ENCODE peak calls at places on chromosomes 6 and 20, in six cellular contexts. R, C, L, W, X and J are unnamed samples.

GRCh38 chr20:20399705-20400104 is 31.8 kb downstream of the INSM1 start:
- DNase-seq in L (no peak), C (no peak), W (no peak), X (no peak), R (no peak), J (no peak)

GRCh38 chr6:152233547-152234320 is 403.4 kb downstream of the SYNE1 start:
- DNase-seq in X (no peak), W (no peak), R (no peak), C (no peak), L (no peak), J (no peak)

GRCh38 chr6:75290558-75290957 is 6.0 kb upstream of the TMEM30A start:
- DNase-seq in C (no peak), R (no peak), L (no peak), W (peak), X (no peak), J (no peak)

GRCh38 chr6:65819152-65819551 is 112.1 kb upstream of the EYS start:
- DNase-seq in W (no peak), L (peak), X (no peak), C (no peak), R (no peak), J (no peak)

GRCh38 chr6:125169058-125169457 is 15.5 kb downstream of the TPD52L1 start:
- DNase-seq in X (no peak), L (no peak), C (peak), R (no peak), W (no peak), J (no peak)

GRCh38 chr20:17749979-17750721 is 50.4 kb downstream of the BANF2 start:
- DNase-seq in L (no peak), C (peak), X (peak), R (peak), W (no peak), J (no peak)

GRCh38 chr6:30037182-30037788 is 23.8 kb upstream of the POLR1H start:
- DNase-seq in R (no peak), W (peak), C (peak), L (peak), X (no peak), J (no peak)

GRCh38 chr6:104784884-104785283 is 74.8 kb downstream of the HACE1 start:
- DNase-seq in L (no peak), X (no peak), W (peak), C (peak), R (no peak), J (no peak)

GRCh38 chr20:20820104-20820503 is 107.7 kb upstream of the RALGAPA2 start:
- DNase-seq in X (no peak), L (peak), W (peak), R (no peak), C (no peak), J (peak)

GRCh38 chr6:92586236-92586977 is 833.0 kb downstream of the EPHA7 start:
- DNase-seq in W (no peak), X (no peak), R (no peak), C (no peak), L (no peak), J (no peak)

GRCh38 chr6:85675030-85675819 is 32.5 kb upstream of the SYNCRIP start:
- DNase-seq in X (no peak), R (no peak), L (peak), C (peak), W (no peak), J (peak)

GRCh38 chr6:44715188-44715587 is 327.7 kb downstream of the CDC5L start:
- DNase-seq in L (no peak), C (no peak), W (peak), R (no peak), X (no peak), J (no peak)

GRCh38 chr6:164048840-164049239 is 634.3 kb downstream of the QKI start:
- DNase-seq in L (peak), W (no peak), R (no peak), C (no peak), X (no peak), J (no peak)

GRCh38 chr6:43812850-43813584 is 43.0 kb downstream of the VEGFA start:
- DNase-seq in C (no peak), X (peak), R (no peak), L (no peak), W (no peak), J (no peak)

GRCh38 chr6:43695078-43695966 is 7.7 kb upstream of the MRPS18A start:
- DNase-seq in R (no peak), X (peak), L (peak), C (no peak), W (no peak), J (peak)

GRCh38 chr6:149032599-149033405 is 284.7 kb upstream of the TAB2 start:
- DNase-seq in W (peak), X (no peak), C (peak), R (peak), L (peak), J (no peak)

GRCh38 chr6:168699631-168700315 is 258.8 kb downstream of the SMOC2 start:
- DNase-seq in W (peak), L (no peak), X (no peak), R (peak), C (peak), J (no peak)

GRCh38 chr6:24666097-24666615 is 543 bp downstream of the TDP2 start:
- DNase-seq in L (peak), C (no peak), W (peak), R (peak), X (peak), J (no peak)

GRCh38 chr6:3011592-3011991 is 11.9 kb downstream of the NQO2 start:
- DNase-seq in R (no peak), L (no peak), W (no peak), C (no peak), X (no peak), J (no peak)

GRCh38 chr6:157097255-157097936 is 225.9 kb downstream of the TMEM242 start:
- DNase-seq in C (no peak), L (no peak), W (no peak), R (no peak), X (no peak), J (no peak)

GRCh38 chr20:34713194-34713943 is 9.2 kb downstream of the TP53INP2 start:
- DNase-seq in X (no peak), W (peak), R (no peak), C (peak), L (peak), J (no peak)

GRCh38 chr20:51217347-51218045 is 194.6 kb upstream of the KCNG1 start:
- DNase-seq in X (no peak), C (no peak), L (no peak), R (no peak), W (no peak), J (no peak)

GRCh38 chr20:2387180-2387577 is 6.5 kb downstream of the TGM6 start:
- DNase-seq in C (peak), R (no peak), W (peak), X (no peak), L (peak), J (peak)

GRCh38 chr6:52675372-52675771 is 4.5 kb downstream of the TMEM14A start:
- DNase-seq in R (no peak), X (no peak), L (no peak), C (no peak), W (no peak), J (peak)

GRCh38 chr6:152636675-152637421 is at the start of gene SYNE1:
- DNase-seq in X (peak), L (no peak), R (peak), W (peak), C (peak), J (peak)

GRCh38 chr6:111399600-111399999 is 83.4 kb downstream of the REV3L start:
- DNase-seq in L (no peak), X (no peak), R (no peak), C (no peak), W (no peak), J (no peak)

GRCh38 chr6:55632953-55633352 is 54.0 kb upstream of the HMGCLL1 start:
- DNase-seq in X (no peak), R (no peak), L (peak), W (no peak), C (no peak), J (no peak)

GRCh38 chr6:36461646-36462045 is 18.8 kb downstream of the KCTD20 start:
- DNase-seq in C (no peak), X (no peak), L (no peak), W (no peak), R (no peak), J (no peak)

GRCh38 chr20:3046677-3047462 is 1.0 kb downstream of the MRPS26 start:
- DNase-seq in R (no peak), C (peak), W (no peak), L (peak), X (peak), J (peak)

GRCh38 chr6:13284646-13285045 is 43.7 kb downstream of the TBC1D7 start:
- DNase-seq in L (no peak), W (no peak), X (no peak), C (no peak), R (no peak), J (no peak)

GRCh38 chr6:53514677-53515076 is 30.2 kb downstream of the GCLC start:
- DNase-seq in C (no peak), X (no peak), W (no peak), R (no peak), L (no peak), J (no peak)

GRCh38 chr20:32157611-32158010 is 48.1 kb downstream of the TM9SF4 start:
- DNase-seq in R (no peak), W (no peak), C (no peak), L (no peak), X (no peak), J (no peak)

GRCh38 chr6:74645108-74645849 is 560.6 kb downstream of the COL12A1 start:
- DNase-seq in R (no peak), X (no peak), C (no peak), L (peak), W (no peak), J (peak)

GRCh38 chr6:43814865-43815264 is 44.9 kb downstream of the VEGFA start:
- DNase-seq in L (no peak), X (no peak), C (no peak), R (no peak), W (no peak), J (no peak)

GRCh38 chr20:48723308-48724264 is 104.2 kb downstream of the PREX1 start:
- DNase-seq in L (no peak), X (peak), R (no peak), W (no peak), C (no peak), J (no peak)

GRCh38 chr20:49325981-49326380 is 48.1 kb upstream of the ZNFX1 start:
- DNase-seq in W (no peak), C (peak), X (no peak), L (no peak), R (no peak), J (no peak)

GRCh38 chr20:25510202-25510601 is 75.1 kb downstream of the NINL start:
- DNase-seq in R (no peak), L (no peak), X (no peak), C (no peak), W (no peak), J (no peak)

GRCh38 chr6:89260832-89261231 is 43.7 kb upstream of the GABRR1 start:
- DNase-seq in C (no peak), R (no peak), X (no peak), L (no peak), W (peak), J (no peak)

GRCh38 chr20:52004720-52005119 is 186.9 kb downstream of the ZFP64 start:
- DNase-seq in W (no peak), C (peak), R (no peak), X (no peak), L (no peak), J (no peak)

GRCh38 chr6:1739220-1739619 is 129.5 kb downstream of the FOXC1 start:
- DNase-seq in C (no peak), X (no peak), R (no peak), L (no peak), W (no peak), J (no peak)
- H3K4me3 ChIP-seq in C (no peak), X (no peak), R (no peak), L (no peak), W (no peak), J (no peak)

GRCh38 chr6:95593025-95593424 is 15.7 kb downstream of the MANEA start:
- DNase-seq in R (no peak), X (no peak), W (no peak), L (peak), C (peak), J (no peak)

GRCh38 chr6:95589067-95589466 is 11.7 kb downstream of the MANEA start:
- DNase-seq in L (no peak), X (no peak), C (no peak), W (no peak), R (no peak), J (no peak)

GRCh38 chr6:95589826-95590570 is 12.7 kb downstream of the MANEA start:
- DNase-seq in X (no peak), R (no peak), C (no peak), W (no peak), L (no peak), J (no peak)

DNA sequence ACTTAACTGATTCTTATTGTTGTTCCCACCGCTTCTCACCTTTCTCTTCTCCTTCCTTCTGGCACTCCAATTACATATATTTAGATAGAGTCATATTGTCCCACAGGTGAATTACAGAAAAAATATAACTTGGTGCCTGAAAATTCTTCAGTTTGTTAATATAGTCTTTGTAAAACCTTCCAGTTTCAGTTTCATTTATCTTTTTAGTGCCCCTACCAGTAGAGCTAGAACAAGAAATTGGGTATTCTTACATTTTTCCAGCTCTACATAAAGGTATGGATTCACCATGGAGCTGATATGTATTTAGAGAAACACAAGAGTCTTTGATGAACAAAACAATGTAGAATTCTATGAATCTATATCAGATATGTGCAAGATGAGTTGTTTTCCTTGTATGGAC is 10.7 kb downstream of the MANEA start:
- DNase-seq in L (no peak), C (no peak), R (no peak), X (no peak), W (no peak), J (no peak)
- H3K4me3 ChIP-seq in L (no peak), C (no peak), R (no peak), X (no peak), W (no peak), J (peak)

GRCh38 chr6:70380771-70381435 is 32.4 kb upstream of the FAM135A start:
- DNase-seq in W (no peak), L (no peak), X (no peak), C (no peak), R (no peak), J (no peak)
- H3K4me3 ChIP-seq in W (no peak), L (no peak), X (no peak), C (no peak), R (no peak), J (no peak)

DNA sequence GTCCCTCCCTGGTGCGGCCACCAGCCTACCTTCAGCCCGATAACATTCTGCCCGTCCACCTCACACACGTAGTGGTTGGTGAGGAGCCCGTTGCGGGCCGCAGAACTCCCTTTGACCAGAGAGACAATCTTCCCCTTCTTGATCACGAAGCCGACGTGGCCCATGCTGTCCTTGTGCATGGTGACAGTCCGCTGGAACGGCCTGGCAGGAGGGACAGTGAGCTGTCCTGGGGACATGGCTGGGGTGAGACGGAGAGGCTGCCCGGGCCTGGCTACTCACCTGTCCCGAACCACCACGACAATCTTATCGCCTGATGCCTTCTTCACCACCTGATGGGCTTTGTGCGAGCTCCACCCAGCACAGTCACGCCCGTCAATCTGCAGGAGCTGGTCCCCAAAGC is 16.6 kb downstream of the SDCBP2 start:
- DNase-seq in L (no peak), X (no peak), R (no peak), C (no peak), W (no peak), J (no peak)
- H3K4me3 ChIP-seq in L (no peak), X (no peak), R (no peak), C (no peak), W (no peak), J (no peak)

GRCh38 chr6:35275861-35276260 is 16.3 kb downstream of the ZNF76 start:
- DNase-seq in R (no peak), C (no peak), L (no peak), X (no peak), W (no peak), J (no peak)
- H3K4me3 ChIP-seq in R (no peak), C (no peak), L (no peak), X (no peak), W (no peak), J (no peak)

GRCh38 chr6:159980474-159980873 is 11.6 kb downstream of the IGF2R start:
- DNase-seq in R (no peak), C (no peak), W (no peak), X (no peak), L (no peak), J (no peak)
- H3K4me3 ChIP-seq in R (no peak), C (no peak), W (no peak), X (no peak), L (no peak), J (no peak)

GRCh38 chr6:7730852-7731251 is 5.0 kb downstream of the BMP6 start:
- DNase-seq in C (peak), X (no peak), L (peak), W (no peak), R (no peak), J (no peak)
- H3K4me3 ChIP-seq in C (peak), X (no peak), L (no peak), W (no peak), R (no peak), J (no peak)

GRCh38 chr20:829531-829930 is 4.0 kb upstream of the FAM110A start:
- DNase-seq in C (peak), W (no peak), L (no peak), R (no peak), X (no peak), J (no peak)
- H3K4me3 ChIP-seq in C (no peak), W (no peak), L (no peak), R (no peak), X (no peak), J (peak)